ENCODE peak calls at places on chromosome 12, in four cellular contexts. M, O, E and Q are unnamed samples.

GRCh38 chr12:2297658-2298057 is 244.9 kb downstream of the CACNA1C start:
- DNase-seq in E (no peak), O (no peak), M (no peak), Q (no peak)

GRCh38 chr12:32051511-32052299 is 54.9 kb upstream of the BICD1 start:
- DNase-seq in E (peak; percentile 84), M (peak; percentile 95), O (no peak), Q (peak; percentile 83)

GRCh38 chr12:2348477-2348852 is 295.7 kb downstream of the CACNA1C start:
- DNase-seq in M (no peak), E (no peak), O (no peak), Q (no peak)

GRCh38 chr12:77118696-77119095 is 53.3 kb upstream of the E2F7 start:
- DNase-seq in M (peak; percentile 59), E (no peak), O (no peak), Q (peak; percentile 43)

GRCh38 chr12:5612556-5613421 is 180.9 kb downstream of the NTF3 start:
- DNase-seq in E (no peak), M (no peak), O (no peak), Q (no peak)

GRCh38 chr12:89817501-89818226 is 109.0 kb upstream of the ATP2B1 start:
- DNase-seq in O (no peak), M (peak; percentile 17), E (no peak), Q (peak; percentile 31)

GRCh38 chr12:47903927-47904646 is 707 bp downstream of the VDR start:
- DNase-seq in O (peak; percentile 58), M (peak; percentile 93), E (peak; percentile 89), Q (peak; percentile 78)

GRCh38 chr12:131947482-131948027 is 2.2 kb upstream of the EP400 start:
- DNase-seq in O (no peak), M (no peak), E (no peak), Q (no peak)

GRCh38 chr12:64137117-64137516 is 85.0 kb downstream of the KICS2 start:
- DNase-seq in O (no peak), E (no peak), M (peak; percentile 33), Q (no peak)

GRCh38 chr12:50887191-50887590 is 44.5 kb downstream of the TMPRSS12 start:
- DNase-seq in E (no peak), M (no peak), O (no peak), Q (no peak)

GRCh38 chr12:29081101-29081500 is 68.0 kb upstream of the FAR2 start:
- DNase-seq in E (no peak), O (no peak), M (peak; percentile 31), Q (no peak)

GRCh38 chr12:58915634-58916033 is 4.7 kb downstream of the LRIG3 start:
- DNase-seq in O (no peak), E (peak; percentile 86), M (peak; percentile 86), Q (peak; percentile 69)

GRCh38 chr12:14919455-14919854 is 18.9 kb downstream of the ERP27 start:
- DNase-seq in E (no peak), M (no peak), O (no peak), Q (no peak)

GRCh38 chr12:105721051-105721825 is 390.7 kb downstream of the C12orf75 start:
- DNase-seq in M (peak; percentile 43), O (no peak), E (peak; percentile 76), Q (no peak)

GRCh38 chr12:18277196-18277595 is 15.9 kb downstream of the PIK3C2G start:
- DNase-seq in M (no peak), E (no peak), O (no peak), Q (no peak)

GRCh38 chr12:132173135-132174014 is 29.1 kb downstream of the NOC4L start:
- DNase-seq in O (no peak), M (no peak), E (no peak), Q (no peak)

GRCh38 chr12:2294651-2295475 is 242.1 kb downstream of the CACNA1C start:
- DNase-seq in O (no peak), M (peak; percentile 71), E (peak; percentile 85), Q (peak; percentile 63)

GRCh38 chr12:122045262-122045661 is 23.6 kb downstream of the BCL7A start:
- DNase-seq in E (no peak), O (no peak), M (no peak), Q (no peak)

GRCh38 chr12:105843989-105844768 is 294.6 kb downstream of the NUAK1 start:
- DNase-seq in M (peak; percentile 48), O (no peak), E (peak; percentile 89), Q (peak; percentile 61)

GRCh38 chr12:131982041-131982440 is 32.3 kb downstream of the EP400 start:
- DNase-seq in O (no peak), E (no peak), M (no peak), Q (no peak)

GRCh38 chr12:89348894-89349669 is 3.2 kb downstream of the DUSP6 start:
- DNase-seq in E (no peak), O (no peak), M (peak; percentile 17), Q (peak; percentile 28)

GRCh38 chr12:78229491-78230209 is 399.0 kb downstream of the NAV3 start:
- DNase-seq in M (peak; percentile 66), O (no peak), E (peak; percentile 48), Q (peak; percentile 81)

GRCh38 chr12:96623818-96624217 is 134.4 kb downstream of the CFAP54 start:
- DNase-seq in O (no peak), M (no peak), E (no peak), Q (no peak)

GRCh38 chr12:90331262-90331661 is 622.6 kb upstream of the ATP2B1 start:
- DNase-seq in O (no peak), M (no peak), E (no peak), Q (peak; percentile 33)

GRCh38 chr12:109738878-109739665 is 25.4 kb downstream of the FAM222A start:
- DNase-seq in M (peak; percentile 43), E (peak; percentile 31), O (no peak), Q (no peak)

GRCh38 chr12:110667671-110668070 is 21.2 kb downstream of the HVCN1 start:
- DNase-seq in M (no peak), O (no peak), E (no peak), Q (no peak)

GRCh38 chr12:113860059-113860820 is 105.9 kb downstream of the RBM19 start:
- DNase-seq in E (no peak), O (no peak), M (no peak), Q (no peak)

GRCh38 chr12:22657538-22657937 is 32.6 kb downstream of the ETNK1 start:
- DNase-seq in O (no peak), M (peak; percentile 38), E (peak; percentile 8), Q (peak; percentile 62)

GRCh38 chr12:64745259-64745807 is 13.9 kb downstream of the GNS start:
- DNase-seq in M (no peak), E (no peak), O (no peak), Q (no peak)

GRCh38 chr12:51441583-51441982 is 17.0 kb downstream of the SLC4A8 start:
- DNase-seq in E (peak; percentile 67), O (no peak), M (peak; percentile 89), Q (peak; percentile 90)

GRCh38 chr12:119301367-119301766 is 33.2 kb upstream of the CCDC60 start:
- DNase-seq in O (no peak), M (no peak), E (no peak), Q (no peak)

GRCh38 chr12:32603858-32604257 is 75.2 kb upstream of the DNM1L start:
- DNase-seq in M (peak; percentile 78), O (no peak), E (peak; percentile 68), Q (peak; percentile 45)

GRCh38 chr12:98808243-98808895 is 163.3 kb downstream of the APAF1 start:
- DNase-seq in M (no peak), E (no peak), O (no peak), Q (no peak)

GRCh38 chr12:2609020-2609419 is 185.8 kb upstream of the FKBP4 start:
- DNase-seq in E (no peak), M (no peak), O (no peak), Q (no peak)

DNA sequence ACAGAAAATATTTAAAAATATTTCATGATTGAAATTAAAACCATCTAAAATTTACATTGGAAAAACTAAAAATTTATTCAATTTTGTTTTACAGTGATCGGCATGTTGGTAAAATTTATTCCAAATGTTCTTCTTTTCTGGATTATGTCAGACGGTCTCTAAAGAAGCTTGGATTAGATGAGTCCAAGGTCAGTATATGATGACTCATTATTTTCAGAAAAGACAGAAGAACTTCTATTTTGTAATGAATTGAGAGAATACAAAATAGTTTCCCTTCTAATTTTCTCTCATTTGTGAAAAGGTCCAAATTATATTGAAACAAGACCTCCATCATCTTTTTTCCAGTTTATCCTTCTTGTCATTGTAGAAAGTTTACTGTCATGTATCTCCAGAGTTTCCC is 98.3 kb downstream of the METTL25 start:
- DNase-seq in E (no peak), O (no peak), M (no peak), Q (no peak)
- H3K4me3 ChIP-seq in E (no peak overlapping the region), O (no peak overlapping the region), M (no peak overlapping the region), Q (no peak overlapping the region)

GRCh38 chr12:57058454-57058853 is 8.5 kb upstream of the MYO1A start:
- DNase-seq in O (no peak), E (no peak), M (no peak), Q (no peak)

GRCh38 chr12:57069522-57069921 is 9.1 kb downstream of the NEMP1 start:
- DNase-seq in E (peak; percentile 91), M (peak; percentile 89), O (peak; percentile 62), Q (peak; percentile 96)

GRCh38 chr12:57066245-57066644 is 12.3 kb downstream of the NEMP1 start:
- DNase-seq in O (no peak), M (no peak), E (no peak), Q (no peak)

GRCh38 chr12:57063991-57064725 is 14.2 kb upstream of the MYO1A start:
- DNase-seq in E (no peak), M (no peak), O (peak; percentile 45), Q (no peak)
- H3K4me3 ChIP-seq in E (no peak overlapping the region), M (no peak overlapping the region), O (peak overlapping the region; percentile 37), Q (no peak overlapping the region)

DNA sequence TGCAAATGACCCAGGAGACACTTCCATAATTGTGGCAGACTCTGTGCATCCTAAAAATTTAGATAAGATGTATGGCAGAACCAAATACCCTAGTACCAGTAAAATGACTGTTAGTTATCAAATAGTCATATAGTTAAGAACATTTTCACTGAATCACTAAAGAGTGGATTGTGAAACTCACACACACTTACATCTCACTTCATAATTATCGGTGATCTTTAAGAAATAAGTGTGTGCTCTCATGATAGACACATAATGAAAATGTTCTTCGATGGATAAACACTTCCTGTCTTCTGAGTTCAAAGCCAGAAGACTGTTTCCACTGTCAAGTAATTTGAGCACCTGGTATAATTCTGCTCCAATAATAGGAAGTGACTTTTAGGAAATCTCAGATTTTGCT is 19.1 kb upstream of the KLRB1 start:
- DNase-seq in M (no peak), O (no peak), E (no peak), Q (no peak)
- H3K4me3 ChIP-seq in M (no peak overlapping the region), O (no peak overlapping the region), E (no peak overlapping the region), Q (no peak overlapping the region)

GRCh38 chr12:65955418-65955817 is 131.1 kb downstream of the HMGA2 start:
- DNase-seq in O (no peak), E (no peak), M (no peak), Q (no peak)

GRCh38 chr12:65949986-65950385 is 125.7 kb downstream of the HMGA2 start:
- DNase-seq in E (no peak), O (no peak), M (no peak), Q (no peak)

GRCh38 chr12:65953621-65954020 is 129.3 kb downstream of the HMGA2 start:
- DNase-seq in E (peak; percentile 48), M (peak; percentile 54), O (no peak), Q (peak; percentile 53)

GRCh38 chr12:65951697-65952096 is 127.4 kb downstream of the HMGA2 start:
- DNase-seq in O (no peak), E (no peak), M (no peak), Q (no peak)

DNA sequence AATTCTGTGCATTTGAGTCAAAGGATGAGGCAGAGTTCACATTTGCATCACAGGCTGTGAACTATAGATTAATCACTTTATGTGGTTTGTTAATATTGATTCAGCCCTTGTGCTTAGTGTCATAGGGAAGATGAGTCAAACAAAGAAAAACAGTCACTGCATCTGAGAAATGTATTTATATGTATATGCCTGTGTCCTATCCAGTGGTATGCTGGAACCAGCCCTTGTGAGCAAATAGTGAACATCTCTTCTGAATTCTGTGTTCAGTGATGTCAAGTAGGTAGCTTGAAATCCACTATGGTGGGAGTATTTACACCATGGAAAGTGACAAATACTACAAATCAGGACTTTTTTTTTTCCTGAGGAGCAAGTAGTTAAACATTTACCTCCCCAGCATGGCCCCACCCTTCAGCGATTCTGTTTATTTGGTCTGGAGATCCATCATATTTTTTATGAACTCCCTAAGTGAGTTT is 128.5 kb downstream of the HMGA2 start:
- DNase-seq in O (no peak), E (no peak), M (peak; percentile 82), Q (no peak)
- H3K4me3 ChIP-seq in O (no peak overlapping the region), E (no peak overlapping the region), M (no peak overlapping the region), Q (no peak overlapping the region)